ENCODE peak calls at places on chromosomes 13 and 19, in four cellular contexts. G is GM19239; J is stimulated activated CD4-positive, alpha-beta T cell treated with anti-CD3 and anti-CD28 coated beads, Interleukin-1b, Interleukin-23, amount 100 ng/mL, for 1 hour; Q is GM13976. V is an unnamed sample.

GRCh38 chr19:29323046-29323971 is 110.4 kb upstream of the UQCRFS1 start:
- DNase-seq in G (no peak), J (no peak), Q (no peak), V (no peak)

GRCh38 chr19:15159251-15159650 is 41.5 kb downstream of the NOTCH3 start:
- DNase-seq in G (no peak), J (no peak), Q (no peak), V (peak; percentile 18)

GRCh38 chr19:35232912-35233311 is 4.4 kb upstream of the FAM187B start:
- DNase-seq in G (no peak), J (no peak), Q (no peak), V (peak; percentile 53)

GRCh38 chr13:106110241-106110855 is 425.1 kb downstream of the EFNB2 start:
- DNase-seq in G (no peak), J (no peak), Q (no peak), V (no peak)

GRCh38 chr13:86051134-86052103 is 252.2 kb upstream of the SLITRK6 start:
- DNase-seq in G (no peak), J (no peak), Q (no peak), V (peak; percentile 69)

GRCh38 chr13:38856065-38856464 is 134.6 kb downstream of the STOML3 start:
- DNase-seq in G (no peak), J (no peak), Q (no peak), V (no peak)

GRCh38 chr19:29573486-29573885 is 32.6 kb upstream of the POP4 start:
- DNase-seq in G (no peak), J (no peak), Q (no peak), V (no peak)

GRCh38 chr19:29477831-29478577 is 47.8 kb upstream of the VSTM2B start:
- DNase-seq in G (no peak), J (no peak), Q (no peak), V (no peak)

GRCh38 chr13:26727122-26727521 is 33.5 kb downstream of the GPR12 start:
- DNase-seq in G (no peak), J (no peak), Q (no peak), V (no peak)

GRCh38 chr19:7698583-7698982 is 3.3 kb downstream of the FCER2 start:
- DNase-seq in G (no peak), J (no peak), Q (no peak), V (no peak)

GRCh38 chr13:49877629-49878218 is 58.4 kb downstream of the SPRYD7 start:
- DNase-seq in G (no peak), J (no peak), Q (no peak), V (peak; percentile 29)

GRCh38 chr13:30880151-30880551 is 25.9 kb upstream of the MEDAG start:
- DNase-seq in G (no peak), J (no peak), Q (no peak), V (no peak)

GRCh38 chr19:14218615-14219330 is 12.8 kb upstream of the ADGRL1 start:
- DNase-seq in G (no peak), J (no peak), Q (no peak), V (no peak)

GRCh38 chr19:27744926-27745844 is 1467.8 kb downstream of the UQCRFS1 start:
- DNase-seq in G (no peak), J (no peak), Q (no peak), V (no peak)

GRCh38 chr13:112103971-112104872 is 37.3 kb downstream of the SOX1 start:
- DNase-seq in G (no peak), J (no peak), Q (no peak), V (no peak)

GRCh38 chr19:18541992-18542935 is 1.1 kb downstream of the FKBP8 start:
- DNase-seq in G (no peak), J (no peak), Q (peak; percentile 58), V (no peak)

GRCh38 chr19:54114340-54114826 is 1.1 kb downstream of the TFPT start:
- DNase-seq in G (peak; percentile 52), J (no peak), Q (peak; percentile 80), V (peak; percentile 82)

GRCh38 chr13:43185206-43185605 is 161.8 kb downstream of the DNAJC15 start:
- DNase-seq in G (no peak), J (no peak), Q (peak; percentile 12), V (no peak)